ENCODE peak calls at places on chromosomes 6 and 20, in four cellular contexts. One of them, this sample, is unnamed.

GRCh38 chr6:70398783-70399730 is 14.3 kb upstream of the FAM135A start:
- DNase-seq in GM12878: no peak
- DNase-seq in WTC11: no peak
- DNase-seq in K562: peak; percentile 53
- DNase-seq in this sample: peak; percentile 96

GRCh38 chr20:34022154-34022842 is 28.6 kb downstream of the RALY start:
- DNase-seq in GM12878: peak; percentile 63
- DNase-seq in WTC11: no peak
- DNase-seq in K562: peak; percentile 60
- DNase-seq in this sample: peak; percentile 72

GRCh38 chr20:57712851-57713504 is 3.2 kb upstream of the PMEPA1 start:
- DNase-seq in GM12878: no peak
- DNase-seq in WTC11: no peak
- DNase-seq in K562: no peak
- DNase-seq in this sample: no peak

GRCh38 chr6:129889580-129889979 is 28.5 kb upstream of the TMEM244 start:
- DNase-seq in GM12878: no peak
- DNase-seq in WTC11: no peak
- DNase-seq in K562: no peak
- DNase-seq in this sample: no peak

GRCh38 chr6:193180-193579 is 99.1 kb upstream of the DUSP22 start:
- DNase-seq in GM12878: no peak
- DNase-seq in WTC11: no peak
- DNase-seq in K562: no peak
- DNase-seq in this sample: no peak

GRCh38 chr20:36624068-36624813 is 18.7 kb downstream of the RAB5IF start:
- DNase-seq in GM12878: no peak
- DNase-seq in WTC11: peak; percentile 22
- DNase-seq in K562: no peak
- DNase-seq in this sample: peak; percentile 49

GRCh38 chr6:3325210-3325609 is 66.5 kb downstream of the PSMG4 start:
- DNase-seq in GM12878: no peak
- DNase-seq in WTC11: no peak
- DNase-seq in K562: no peak
- DNase-seq in this sample: no peak

GRCh38 chr20:42204261-42204660 is 586.1 kb upstream of the CHD6 start:
- DNase-seq in GM12878: no peak
- DNase-seq in WTC11: peak; percentile 15
- DNase-seq in K562: no peak
- DNase-seq in this sample: peak; percentile 28

GRCh38 chr6:140441256-140441655 is 1066.8 kb upstream of the CITED2 start:
- DNase-seq in GM12878: no peak
- DNase-seq in WTC11: peak; percentile 49
- DNase-seq in K562: peak; percentile 11
- DNase-seq in this sample: peak; percentile 46

GRCh38 chr20:36848078-36848660 is 27.8 kb upstream of the TLDC2 start:
- DNase-seq in GM12878: no peak
- DNase-seq in WTC11: no peak
- DNase-seq in K562: no peak
- DNase-seq in this sample: no peak

GRCh38 chr6:25963426-25964123 is 973 bp downstream of the TRIM38 start:
- DNase-seq in GM12878: no peak
- DNase-seq in WTC11: peak; percentile 19
- DNase-seq in K562: peak; percentile 54
- DNase-seq in this sample: no peak
- TF ChIP-seq CREM in GM12878: no peak
- TF ChIP-seq CREM in WTC11: no peak
- TF ChIP-seq CREM in K562: no peak
- TF ChIP-seq CREM in this sample: no peak

GRCh38 chr6:136324981-136325380 is 35.3 kb upstream of the BCLAF1 start:
- DNase-seq in GM12878: no peak
- DNase-seq in WTC11: no peak
- DNase-seq in K562: no peak
- DNase-seq in this sample: no peak

GRCh38 chr6:136326038-136326561 is 36.5 kb upstream of the BCLAF1 start:
- DNase-seq in GM12878: no peak
- DNase-seq in WTC11: no peak
- DNase-seq in K562: no peak
- DNase-seq in this sample: peak; percentile 18

GRCh38 chr6:136318676-136319075 is 29.0 kb upstream of the BCLAF1 start:
- DNase-seq in GM12878: no peak
- DNase-seq in WTC11: no peak
- DNase-seq in K562: no peak
- DNase-seq in this sample: no peak

GRCh38 chr6:136319732-136320131 is 30.1 kb upstream of the BCLAF1 start:
- DNase-seq in GM12878: no peak
- DNase-seq in WTC11: no peak
- DNase-seq in K562: no peak
- DNase-seq in this sample: no peak

GRCh38 chr6:136323431-136324112 is 33.9 kb upstream of the BCLAF1 start:
- DNase-seq in GM12878: no peak
- DNase-seq in WTC11: no peak
- DNase-seq in K562: no peak
- DNase-seq in this sample: no peak
- TF ChIP-seq CREM in GM12878: no peak
- TF ChIP-seq CREM in WTC11: no peak
- TF ChIP-seq CREM in K562: no peak
- TF ChIP-seq CREM in this sample: no peak

DNA sequence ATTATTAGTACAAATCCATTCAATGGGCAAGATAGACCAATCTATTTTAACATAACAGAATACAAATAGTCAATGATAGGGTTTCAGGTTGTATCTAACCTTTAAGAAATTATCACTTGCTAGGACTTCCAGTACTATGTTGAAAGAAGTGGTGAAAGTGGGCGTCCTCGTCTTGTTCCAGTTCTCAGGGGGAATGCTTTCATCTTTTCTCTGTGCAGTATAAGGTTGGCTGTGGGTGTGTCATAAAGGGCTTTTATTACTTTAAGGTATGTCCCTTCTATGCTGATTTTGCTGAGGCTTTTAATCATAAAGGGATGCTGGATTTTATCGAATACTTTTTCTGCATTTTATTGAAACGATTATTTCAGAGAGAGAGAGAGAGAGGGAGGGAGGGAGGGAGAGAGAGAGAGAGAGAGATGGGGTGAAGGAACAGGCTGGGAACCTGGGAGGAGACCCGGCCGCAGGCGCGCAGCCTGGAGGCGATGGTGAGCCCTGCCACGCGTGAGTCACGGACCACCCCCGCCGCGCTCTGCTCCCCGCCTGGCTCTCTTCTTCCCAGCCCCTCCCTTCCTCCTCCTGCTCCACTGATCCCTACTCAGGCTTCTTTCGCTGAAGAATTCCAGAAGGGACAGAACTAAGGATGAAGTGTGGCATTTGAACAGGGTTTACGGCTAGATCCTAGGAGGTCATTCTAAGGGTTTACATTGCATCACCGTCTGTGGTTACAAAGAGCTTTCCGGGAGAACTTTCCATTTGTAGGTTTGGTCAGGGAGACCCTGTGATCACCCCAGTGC is 45.5 kb upstream of the HLA-E start:
- DNase-seq in GM12878: no peak
- DNase-seq in WTC11: peak; percentile 46
- DNase-seq in K562: no peak
- DNase-seq in this sample: no peak
- TF ChIP-seq CREM in GM12878: no peak
- TF ChIP-seq CREM in WTC11: no peak
- TF ChIP-seq CREM in K562: no peak
- TF ChIP-seq CREM in this sample: no peak

GRCh38 chr6:1502041-1502440 is 107.7 kb upstream of the FOXC1 start:
- DNase-seq in GM12878: no peak
- DNase-seq in WTC11: no peak
- DNase-seq in K562: no peak
- DNase-seq in this sample: no peak
- TF ChIP-seq CREM in GM12878: no peak
- TF ChIP-seq CREM in WTC11: no peak
- TF ChIP-seq CREM in K562: no peak
- TF ChIP-seq CREM in this sample: no peak

GRCh38 chr6:99132026-99132425 is 184.3 kb upstream of the FBXL4 start:
- DNase-seq in GM12878: no peak
- DNase-seq in WTC11: no peak
- DNase-seq in K562: no peak
- DNase-seq in this sample: no peak

GRCh38 chr6:99129835-99130234 is 182.1 kb upstream of the FBXL4 start:
- DNase-seq in GM12878: no peak
- DNase-seq in WTC11: no peak
- DNase-seq in K562: no peak
- DNase-seq in this sample: no peak

DNA sequence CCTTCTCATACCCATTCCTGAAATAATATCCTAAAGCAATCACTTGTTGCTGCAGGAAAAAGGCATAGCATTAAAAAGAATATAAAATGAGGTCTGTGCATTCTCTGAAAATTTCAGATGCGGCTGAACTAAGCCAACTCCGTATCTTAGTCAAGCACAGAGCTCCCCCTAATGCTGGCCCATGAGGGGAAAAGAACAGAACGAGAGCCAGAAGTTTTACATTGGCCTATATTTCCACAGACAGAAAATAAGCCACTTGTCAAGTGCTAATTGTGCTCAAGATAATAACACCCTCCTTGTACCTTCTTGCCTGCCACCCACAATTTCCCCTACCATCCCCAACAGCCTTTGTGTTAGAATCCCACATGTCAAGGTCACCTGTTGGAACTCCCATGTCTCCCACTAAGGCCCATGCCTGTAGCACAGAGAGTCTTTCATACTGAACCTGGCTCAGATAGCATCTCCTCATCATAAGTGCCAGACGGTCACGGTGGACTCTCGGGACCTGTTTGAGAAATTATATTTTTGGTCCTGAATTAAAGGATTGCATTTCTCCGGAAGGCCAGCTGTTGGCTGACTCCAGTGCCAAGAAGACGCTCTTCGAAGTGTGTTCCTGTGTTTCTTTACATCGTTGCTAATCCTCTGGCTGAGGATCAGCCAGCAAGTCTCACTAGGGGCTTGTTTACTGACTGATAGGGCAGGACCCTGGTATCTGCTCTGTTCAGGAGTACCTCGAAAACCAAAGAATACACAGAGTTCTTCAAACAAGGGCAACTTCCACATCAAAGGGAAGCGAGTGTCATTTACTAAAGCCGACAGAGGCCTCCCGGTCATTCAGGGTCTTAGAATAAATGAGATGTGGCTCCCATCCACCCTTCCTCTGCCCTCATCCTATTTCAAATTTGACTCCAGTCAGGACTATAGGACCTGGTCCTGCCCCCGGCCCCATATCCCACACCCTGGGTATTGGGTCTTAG is 183.4 kb upstream of the FBXL4 start:
- DNase-seq in GM12878: no peak
- DNase-seq in WTC11: no peak
- DNase-seq in K562: no peak
- DNase-seq in this sample: peak; percentile 7
- TF ChIP-seq CREM in GM12878: no peak
- TF ChIP-seq CREM in WTC11: no peak
- TF ChIP-seq CREM in K562: no peak
- TF ChIP-seq CREM in this sample: no peak

GRCh38 chr6:139253656-139254055 is 38.1 kb downstream of the TXLNB start:
- DNase-seq in GM12878: no peak
- DNase-seq in WTC11: no peak
- DNase-seq in K562: no peak
- DNase-seq in this sample: no peak

GRCh38 chr6:139254196-139254595 is 37.6 kb downstream of the TXLNB start:
- DNase-seq in GM12878: no peak
- DNase-seq in WTC11: no peak
- DNase-seq in K562: no peak
- DNase-seq in this sample: no peak

GRCh38 chr6:139257821-139258398 is 33.9 kb downstream of the TXLNB start:
- DNase-seq in GM12878: no peak
- DNase-seq in WTC11: no peak
- DNase-seq in K562: no peak
- DNase-seq in this sample: no peak

GRCh38 chr6:139257291-139257690 is 34.5 kb downstream of the TXLNB start:
- DNase-seq in GM12878: no peak
- DNase-seq in WTC11: no peak
- DNase-seq in K562: no peak
- DNase-seq in this sample: no peak

GRCh38 chr6:139256087-139256486 is 35.7 kb downstream of the TXLNB start:
- DNase-seq in GM12878: no peak
- DNase-seq in WTC11: no peak
- DNase-seq in K562: no peak
- DNase-seq in this sample: no peak
- TF ChIP-seq CREM in GM12878: no peak
- TF ChIP-seq CREM in WTC11: no peak
- TF ChIP-seq CREM in K562: no peak
- TF ChIP-seq CREM in this sample: no peak

GRCh38 chr6:54525731-54526130 is 217.5 kb downstream of the TINAG start:
- DNase-seq in GM12878: no peak
- DNase-seq in WTC11: no peak
- DNase-seq in K562: no peak
- DNase-seq in this sample: no peak
- TF ChIP-seq CREM in GM12878: no peak
- TF ChIP-seq CREM in WTC11: no peak
- TF ChIP-seq CREM in K562: no peak
- TF ChIP-seq CREM in this sample: no peak

GRCh38 chr6:134074151-134074712 is 21.8 kb upstream of the SLC2A12 start:
- DNase-seq in GM12878: no peak
- DNase-seq in WTC11: peak; percentile 75
- DNase-seq in K562: no peak
- DNase-seq in this sample: peak; percentile 9
- TF ChIP-seq CREM in GM12878: no peak
- TF ChIP-seq CREM in WTC11: no peak
- TF ChIP-seq CREM in K562: no peak
- TF ChIP-seq CREM in this sample: no peak

This sample was measured in HepG2.